ENCODE peak calls at places on chromosome 15, in ten cellular contexts. L is OCI-M1; M is H7; Q is stimulated activated CD4-positive, alpha-beta T cell treated with anti-CD3 and anti-CD28 coated beads, Interleukin-2, amount 100 ng/mL, for 24 hours; B is cardiac septum; T is HFFc6; X is B cell; A is natural killer cell; Z is MCF 10A; I is kidney glomerular epithelial cell. K is an unnamed sample.

GRCh38 chr15:45715528-45715927 is 80.7 kb downstream of the SQOR start:
- DNase-seq in L (peak), M (no peak), Q (no peak), B (no peak), T (peak), X (no peak), A (no peak), Z (peak), I (peak), K (no peak)

GRCh38 chr15:38147246-38147645 is 105.4 kb upstream of the SPRED1 start:
- DNase-seq in L (no peak), M (no peak), Q (no peak), B (no peak), T (no peak), X (no peak), A (no peak), Z (no peak), I (no peak), K (no peak)

GRCh38 chr15:88441076-88441730 is 26.0 kb downstream of the MRPL46 start:
- DNase-seq in L (no peak), M (no peak), Q (no peak), B (no peak), T (no peak), X (no peak), A (no peak), Z (no peak), I (no peak), K (no peak)

GRCh38 chr15:48592221-48592731 is 53.2 kb downstream of the FBN1 start:
- DNase-seq in L (peak), M (no peak), Q (no peak), B (no peak), T (peak), X (no peak), A (no peak), Z (no peak), I (peak), K (no peak)

GRCh38 chr15:41205315-41205714 is 25.2 kb downstream of the EXD1 start:
- DNase-seq in L (no peak), M (no peak), Q (no peak), B (no peak), T (peak), X (no peak), A (no peak), Z (no peak), I (no peak), K (no peak)

GRCh38 chr15:47885921-47886320 is 168.6 kb downstream of the SEMA6D start:
- DNase-seq in L (no peak), M (no peak), Q (no peak), B (no peak), T (peak), X (no peak), A (no peak), Z (peak), I (peak), K (no peak)

GRCh38 chr15:42595641-42596240 is 20.3 kb downstream of the STARD9 start:
- DNase-seq in L (peak), M (no peak), Q (no peak), B (no peak), T (no peak), X (no peak), A (no peak), Z (no peak), I (no peak), K (no peak)

GRCh38 chr15:50183112-50183794 is 1.3 kb downstream of the SLC27A2 start:
- DNase-seq in L (peak), M (peak), Q (peak), B (no peak), T (no peak), X (no peak), A (no peak), Z (no peak), I (no peak), K (no peak)

GRCh38 chr15:57444877-57445513 is 68.7 kb downstream of the CGNL1 start:
- DNase-seq in L (no peak), M (no peak), Q (no peak), B (no peak), T (peak), X (no peak), A (no peak), Z (peak), I (no peak), K (no peak)

GRCh38 chr15:84878504-84878903 is 6.0 kb upstream of the SLC28A1 start:
- DNase-seq in L (peak), M (peak), Q (peak), B (no peak), T (peak), X (peak), A (peak), Z (peak), I (peak), K (no peak)

GRCh38 chr15:38054488-38054887 is 120.0 kb downstream of the TMCO5A start:
- DNase-seq in L (no peak), M (no peak), Q (no peak), B (no peak), T (peak), X (no peak), A (no peak), Z (peak), I (no peak), K (no peak)

GRCh38 chr15:66729339-66729951 is 27.4 kb downstream of the SMAD6 start:
- DNase-seq in L (no peak), M (peak), Q (no peak), B (no peak), T (peak), X (no peak), A (no peak), Z (no peak), I (no peak), K (no peak)

GRCh38 chr15:64855206-64856000 is 13.7 kb downstream of the PLEKHO2 start:
- DNase-seq in L (no peak), M (no peak), Q (no peak), B (no peak), T (peak), X (no peak), A (no peak), Z (no peak), I (no peak), K (no peak)

GRCh38 chr15:77506311-77507150 is 85.8 kb downstream of the HMG20A start:
- DNase-seq in L (no peak), M (peak), Q (no peak), B (peak), T (no peak), X (no peak), A (no peak), Z (peak), I (no peak), K (no peak)

GRCh38 chr15:28932361-28932760 is 46.6 kb downstream of the APBA2 start:
- DNase-seq in L (no peak), M (no peak), Q (no peak), B (peak), T (no peak), X (no peak), A (no peak), Z (no peak), I (no peak), K (no peak)

GRCh38 chr15:100893964-100894295 is 14.3 kb downstream of the ALDH1A3 start:
- DNase-seq in L (no peak), M (no peak), Q (no peak), B (no peak), T (no peak), X (no peak), A (no peak), Z (no peak), I (no peak), K (no peak)

GRCh38 chr15:92819312-92820232 is 80.6 kb upstream of the CHD2 start:
- DNase-seq in L (peak), M (no peak), Q (no peak), B (no peak), T (no peak), X (no peak), A (no peak), Z (peak), I (peak), K (no peak)

GRCh38 chr15:38894260-38894948 is 329.8 kb upstream of the RASGRP1 start:
- DNase-seq in L (no peak), M (no peak), Q (no peak), B (no peak), T (peak), X (no peak), A (no peak), Z (peak), I (peak), K (no peak)

GRCh38 chr15:40948706-40949473 is 4.4 kb upstream of the CHAC1 start:
- DNase-seq in L (no peak), M (peak), Q (no peak), B (no peak), T (no peak), X (no peak), A (no peak), Z (no peak), I (no peak), K (no peak)

GRCh38 chr15:101047301-101047781 is 128.2 kb downstream of the LRRK1 start:
- DNase-seq in L (no peak), M (peak), Q (no peak), B (peak), T (no peak), X (peak), A (peak), Z (no peak), I (no peak), K (no peak)

GRCh38 chr15:67242665-67243064 is 11.8 kb downstream of the AAGAB start:
- DNase-seq in L (no peak), M (peak), Q (no peak), B (no peak), T (no peak), X (no peak), A (no peak), Z (peak), I (no peak), K (no peak)

GRCh38 chr15:57283774-57284508 is 92.4 kb upstream of the CGNL1 start:
- DNase-seq in L (peak), M (no peak), Q (no peak), B (no peak), T (no peak), X (no peak), A (no peak), Z (no peak), I (no peak), K (no peak)